ENCODE peak calls at places on chromosome 2, in five cellular contexts. J, W, B, P and D are unnamed samples.

GRCh38 chr2:148603562-148603920 is 41.0 kb upstream of the EPC2 start:
- DNase-seq in J (no peak), W (no peak), B (no peak), P (no peak), D (no peak)

GRCh38 chr2:98508690-98509054 is 64.0 kb downstream of the INPP4A start:
- DNase-seq in J (peak; percentile 75), W (no peak), B (peak; percentile 94), P (peak; percentile 43), D (no peak)

GRCh38 chr2:74550231-74550630 is 3.5 kb downstream of the LOXL3 start:
- DNase-seq in J (no peak), W (no peak), B (no peak), P (no peak), D (no peak)

GRCh38 chr2:1307670-1308069 is 105.6 kb upstream of the TPO start:
- DNase-seq in J (no peak), W (no peak), B (no peak), P (no peak), D (no peak)

GRCh38 chr2:211035548-211036185 is 479.3 kb downstream of the CPS1 start:
- DNase-seq in J (no peak), W (no peak), B (no peak), P (no peak), D (peak; percentile 31)

GRCh38 chr2:183070942-183071844 is 7.4 kb upstream of the DUSP19 start:
- DNase-seq in J (no peak), W (no peak), B (no peak), P (peak; percentile 31), D (peak; percentile 58)

GRCh38 chr2:240958366-240959213 is 39.8 kb upstream of the SNED1 start:
- DNase-seq in J (peak; percentile 31), W (no peak), B (peak; percentile 52), P (peak; percentile 6), D (no peak)

GRCh38 chr2:26438526-26438925 is 36.8 kb downstream of the DRC1 start:
- DNase-seq in J (no peak), W (peak; percentile 29), B (no peak), P (no peak), D (no peak)

GRCh38 chr2:201327678-201328077 is 29.5 kb downstream of the FLACC1 start:
- DNase-seq in J (no peak), W (no peak), B (no peak), P (no peak), D (no peak)

GRCh38 chr2:28676153-28676835 is 75.3 kb upstream of the PPP1CB start:
- DNase-seq in J (no peak), W (no peak), B (no peak), P (no peak), D (no peak)

GRCh38 chr2:236670235-236670620 is 100.6 kb downstream of the ACKR3 start:
- DNase-seq in J (no peak), W (no peak), B (peak; percentile 48), P (no peak), D (no peak)

GRCh38 chr2:147851244-147851930 is 6.6 kb downstream of the ACVR2A start:
- DNase-seq in J (no peak), W (no peak), B (no peak), P (no peak), D (no peak)

GRCh38 chr2:104904889-104905288 is 51.0 kb downstream of the POU3F3 start:
- DNase-seq in J (no peak), W (no peak), B (no peak), P (no peak), D (no peak)

DNA sequence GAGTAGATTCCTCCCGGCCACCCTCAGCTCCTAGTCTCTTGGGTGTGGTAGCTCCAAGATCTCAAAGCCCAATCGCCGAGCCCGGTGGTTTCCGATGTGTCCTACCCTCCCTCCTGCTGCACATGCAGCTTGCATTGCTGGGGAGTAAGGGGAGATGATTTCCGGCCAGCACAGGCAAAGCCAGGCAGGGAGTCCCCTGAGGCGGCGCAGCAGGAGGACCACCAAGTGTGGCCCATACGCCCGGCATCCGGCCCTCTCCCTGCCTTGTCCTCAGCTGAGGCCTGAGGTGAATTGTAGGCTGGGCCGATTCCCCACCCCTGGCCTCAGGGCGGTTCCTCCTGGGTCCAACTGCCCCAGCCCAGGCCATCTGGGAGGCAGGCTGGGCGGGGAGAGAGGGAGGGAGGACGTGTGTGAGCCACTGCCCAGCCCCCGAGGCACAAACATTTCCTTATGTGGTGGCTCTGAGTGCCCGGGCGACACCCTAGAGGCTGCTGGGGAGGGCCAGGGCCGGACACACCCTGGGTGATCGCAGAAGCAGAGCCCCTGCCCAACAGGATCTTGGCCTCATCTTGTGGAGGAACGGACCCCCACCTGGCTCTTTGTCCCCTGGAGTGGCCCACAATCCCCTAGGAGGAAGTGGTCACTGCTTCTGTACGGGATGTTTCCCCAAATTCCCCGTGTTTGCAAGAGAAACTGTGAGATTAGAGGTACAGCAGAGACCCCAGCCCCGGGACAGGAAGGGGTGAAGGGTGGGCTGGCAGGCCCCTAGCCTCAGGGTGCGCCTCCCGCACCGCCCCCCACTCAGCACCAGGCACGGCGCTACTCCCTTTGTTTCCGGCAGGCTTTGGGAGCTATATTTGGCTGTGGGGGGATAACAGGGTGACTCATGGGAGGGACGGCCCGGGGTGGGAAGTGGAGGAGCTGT is 41.9 kb upstream of the PTMA start:
- DNase-seq in J (peak; percentile 95), W (peak; percentile 85), B (peak; percentile 95), P (peak; percentile 95), D (peak; percentile 71)
- TF ChIP-seq CTCF in J (no peak), W (no peak), B (peak; percentile 23), P (no peak), D (no peak)

DNA sequence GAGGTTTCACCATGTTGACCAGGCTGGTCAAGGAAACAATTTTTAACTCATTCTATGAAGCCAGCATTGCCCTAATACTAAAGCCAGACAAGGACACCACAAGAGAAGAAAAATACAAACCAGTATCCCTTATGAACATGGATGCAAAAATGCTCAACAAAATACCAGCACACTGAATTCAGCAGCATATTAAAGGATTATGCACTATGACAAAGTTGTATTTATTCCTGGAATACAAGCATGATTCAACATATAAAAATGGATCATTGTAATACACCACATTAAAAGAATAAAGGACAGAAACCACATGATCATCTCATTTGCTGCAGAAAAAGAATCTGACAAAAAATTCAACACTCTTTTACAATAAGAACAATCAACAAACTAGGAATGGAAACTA is 138.7 kb downstream of the RAB3GAP1 start:
- DNase-seq in J (no peak), W (no peak), B (no peak), P (no peak), D (no peak)
- TF ChIP-seq CTCF in J (no peak), W (no peak), B (no peak), P (no peak), D (no peak)

DNA sequence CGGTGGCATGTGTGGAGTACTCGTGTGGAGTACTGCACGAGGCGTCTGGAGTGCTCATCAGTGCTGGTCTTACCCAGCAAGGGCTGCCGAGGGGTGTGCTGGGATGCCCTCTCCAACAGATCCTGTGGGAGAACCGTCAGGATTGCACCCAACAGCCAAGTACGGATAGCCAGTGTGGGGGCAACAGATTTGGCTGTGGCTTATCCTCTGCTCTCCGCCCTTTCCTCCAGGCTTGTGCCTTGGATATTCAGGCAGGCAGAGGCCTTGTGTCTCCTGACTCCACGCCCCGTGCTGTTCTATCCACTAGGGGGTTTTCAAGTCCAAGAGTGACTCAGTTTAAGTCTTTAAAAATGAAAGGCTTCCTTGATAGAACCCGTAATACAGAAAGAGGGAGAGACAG is 321.0 kb upstream of the HS6ST1 start:
- DNase-seq in J (peak; percentile 20), W (no peak), B (peak; percentile 47), P (no peak), D (no peak)
- TF ChIP-seq CTCF in J (no peak), W (no peak), B (no peak), P (no peak), D (no peak)

GRCh38 chr2:188978291-188979081 is 4.3 kb downstream of the COL3A1 start:
- DNase-seq in J (no peak), W (peak; percentile 63), B (no peak), P (no peak), D (no peak)
- TF ChIP-seq CTCF in J (no peak), W (peak; percentile 42), B (peak; percentile 58), P (peak; percentile 16), D (no peak)